ENCODE peak calls at places on chromosomes 12 and 14, in seven cellular contexts. P, R, B, G, D, W and F are unnamed samples. For H3K36me3 and H3K9me3, the result is how much of the 10 kb centered on the place peaks cover.

GRCh38 chr14:61646366-61647101 is 48.8 kb upstream of the HIF1A start:
- DNase-seq in P (no peak), R (no peak), B (no peak), G (no peak), D (no peak), W (no peak), F (no peak)

GRCh38 chr12:49554266-49554665 is 13.7 kb downstream of the MCRS1 start:
- DNase-seq in P (no peak), R (no peak), B (no peak), G (no peak), D (no peak), W (no peak), F (no peak)

GRCh38 chr14:91317381-91318313 is 73.1 kb upstream of the GPR68 start:
- DNase-seq in P (no peak), R (peak), B (no peak), G (peak), D (no peak), W (no peak), F (peak)

GRCh38 chr14:63671987-63672386 is 30.3 kb upstream of the WDR89 start:
- DNase-seq in P (no peak), R (no peak), B (no peak), G (no peak), D (no peak), W (no peak), F (no peak)

GRCh38 chr14:61386173-61386772 is 64.9 kb downstream of the PRKCH start:
- DNase-seq in P (no peak), R (no peak), B (no peak), G (no peak), D (no peak), W (no peak), F (no peak)

GRCh38 chr12:14186193-14186502 is 179.3 kb upstream of the ATF7IP start:
- DNase-seq in P (no peak), R (no peak), B (no peak), G (no peak), D (no peak), W (no peak), F (no peak)

GRCh38 chr14:50044040-50044651 is 72.2 kb downstream of the VCPKMT start:
- DNase-seq in P (no peak), R (peak), B (no peak), G (no peak), D (no peak), W (no peak), F (no peak)

GRCh38 chr14:19878029-19878642 is 3.2 kb downstream of the OR4K2 start:
- DNase-seq in P (no peak), R (no peak), B (no peak), G (no peak), D (peak), W (no peak), F (no peak)

GRCh38 chr14:86462193-86462592 is 932.2 kb downstream of the FLRT2 start:
- DNase-seq in P (no peak), R (no peak), B (no peak), G (peak), D (no peak), W (peak), F (no peak)

GRCh38 chr12:91741932-91742331 is 403.7 kb downstream of the BTG1 start:
- DNase-seq in P (no peak), R (no peak), B (no peak), G (no peak), D (no peak), W (no peak), F (no peak)

GRCh38 chr12:6430124-6430989 is 14.4 kb upstream of the CD27 start:
- DNase-seq in P (peak), R (no peak), B (peak), G (peak), D (peak), W (no peak), F (peak)

GRCh38 chr12:103021538-103022218 is 64.2 kb downstream of the ASCL1 start:
- DNase-seq in P (no peak), R (no peak), B (no peak), G (no peak), D (no peak), W (no peak), F (no peak)

GRCh38 chr14:50659327-50659974 is 8.7 kb downstream of the SAV1 start:
- DNase-seq in P (peak), R (no peak), B (no peak), G (no peak), D (no peak), W (no peak), F (no peak)

GRCh38 chr12:120584343-120585149 is 3.3 kb upstream of the POP5 start:
- DNase-seq in P (peak), R (peak), B (peak), G (peak), D (peak), W (peak), F (peak)

GRCh38 chr14:99125113-99125512 is 146.9 kb downstream of the BCL11B start:
- DNase-seq in P (peak), R (no peak), B (no peak), G (peak), D (no peak), W (no peak), F (no peak)

GRCh38 chr12:42094277-42094676 is 50.4 kb downstream of the GXYLT1 start:
- DNase-seq in P (no peak), R (peak), B (no peak), G (no peak), D (peak), W (no peak), F (no peak)

GRCh38 chr12:52581481-52581880 is 7.8 kb upstream of the KRT74 start:
- DNase-seq in P (no peak), R (no peak), B (no peak), G (no peak), D (no peak), W (no peak), F (no peak)

GRCh38 chr12:80909370-80909769 is 28.4 kb downstream of the LIN7A start:
- DNase-seq in P (no peak), R (no peak), B (no peak), G (no peak), D (no peak), W (no peak), F (no peak)

GRCh38 chr12:104928036-104928770 is 29.9 kb downstream of the SLC41A2 start:
- DNase-seq in P (no peak), R (no peak), B (no peak), G (no peak), D (no peak), W (no peak), F (no peak)

GRCh38 chr14:49640540-49641417 is 5.7 kb upstream of the DNAAF2 start:
- DNase-seq in P (no peak), R (no peak), B (no peak), G (no peak), D (no peak), W (no peak), F (no peak)

GRCh38 chr14:24634158-24634557 is at the start of gene GZMB:
- DNase-seq in P (no peak), R (no peak), B (no peak), G (no peak), D (no peak), W (no peak), F (peak)

GRCh38 chr12:84077692-84078091 is 834.9 kb downstream of the SLC6A15 start:
- DNase-seq in P (no peak), R (no peak), B (no peak), G (no peak), D (no peak), W (no peak), F (no peak)

DNA sequence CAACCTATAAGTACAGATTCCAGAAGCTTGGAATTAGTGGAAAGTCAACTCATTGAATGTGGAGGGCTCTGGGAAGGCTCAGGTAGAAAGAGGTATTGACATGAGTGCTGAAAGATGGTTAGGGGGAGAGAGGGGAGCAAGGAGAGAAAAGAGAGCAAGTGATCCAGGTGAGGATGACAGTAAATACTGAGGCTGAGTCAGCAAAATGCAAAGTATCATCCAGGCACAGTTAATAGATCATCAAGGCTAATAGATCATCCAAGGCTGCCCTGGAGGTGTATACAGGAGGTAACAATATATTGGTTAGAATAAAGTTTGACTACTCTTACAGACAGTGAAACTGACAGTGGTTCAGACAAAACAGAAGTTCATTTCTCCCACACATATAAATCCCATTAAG is 100.5 kb downstream of the TBX5 start:
- DNase-seq in P (no peak), R (no peak), B (no peak), G (no peak), D (no peak), W (no peak), F (no peak)
- H3K4me3 ChIP-seq in P (no peak), R (no peak), B (no peak), G (no peak), D (no peak), W (no peak), F (no peak)

DNA sequence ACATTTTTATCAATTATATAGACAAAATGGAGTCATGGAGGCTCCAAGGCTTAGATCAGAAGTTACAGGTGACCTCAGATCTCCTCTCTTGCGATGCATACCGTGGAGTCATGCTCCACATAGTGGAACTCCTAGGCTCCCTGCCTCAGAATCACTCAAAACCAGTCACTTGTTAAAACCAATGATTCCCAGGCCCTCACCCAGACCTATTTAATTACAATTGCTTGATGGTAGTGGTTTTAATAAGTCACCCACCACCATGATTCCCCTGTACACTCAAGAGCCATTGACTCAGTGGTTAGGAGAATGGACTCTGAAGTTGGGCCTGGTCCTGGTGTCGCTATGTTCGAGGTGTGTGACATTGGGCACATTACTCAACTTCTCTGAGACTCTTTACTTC is 26.9 kb downstream of the IFNG-AS1 start:
- DNase-seq in P (no peak), R (no peak), B (no peak), G (no peak), D (no peak), W (no peak), F (no peak)
- H3K36me3 ChIP-seq in P (under half), R (under half), B (under half), G (under half), D (under half), W (under half), F (under half)

GRCh38 chr12:133156125-133156690 is 25.1 kb upstream of the ZNF268 start:
- DNase-seq in P (no peak), R (no peak), B (no peak), G (no peak), D (no peak), W (no peak), F (no peak)
- H3K9me3 ChIP-seq in P (half or more), R (half or more), B (under half), G (under half), D (under half), W (under half), F (half or more)

GRCh38 chr14:80988192-80988591 is 32.8 kb downstream of the TSHR start:
- DNase-seq in P (no peak), R (no peak), B (no peak), G (no peak), D (no peak), W (no peak), F (no peak)
- H3K4me3 ChIP-seq in P (no peak), R (no peak), B (no peak), G (no peak), D (no peak), W (no peak), F (no peak)

GRCh38 chr12:3282271-3282670 is 205.1 kb downstream of the TSPAN9 start:
- DNase-seq in P (no peak), R (no peak), B (no peak), G (no peak), D (no peak), W (no peak), F (no peak)

GRCh38 chr12:3281588-3282150 is 204.5 kb downstream of the TSPAN9 start:
- DNase-seq in P (no peak), R (no peak), B (no peak), G (no peak), D (no peak), W (peak), F (no peak)

GRCh38 chr12:3284411-3284810 is 206.6 kb upstream of the PRMT8 start:
- DNase-seq in P (no peak), R (no peak), B (no peak), G (no peak), D (no peak), W (no peak), F (no peak)

GRCh38 chr12:3280967-3281366 is 203.8 kb downstream of the TSPAN9 start:
- DNase-seq in P (no peak), R (no peak), B (no peak), G (no peak), D (no peak), W (no peak), F (no peak)

DNA sequence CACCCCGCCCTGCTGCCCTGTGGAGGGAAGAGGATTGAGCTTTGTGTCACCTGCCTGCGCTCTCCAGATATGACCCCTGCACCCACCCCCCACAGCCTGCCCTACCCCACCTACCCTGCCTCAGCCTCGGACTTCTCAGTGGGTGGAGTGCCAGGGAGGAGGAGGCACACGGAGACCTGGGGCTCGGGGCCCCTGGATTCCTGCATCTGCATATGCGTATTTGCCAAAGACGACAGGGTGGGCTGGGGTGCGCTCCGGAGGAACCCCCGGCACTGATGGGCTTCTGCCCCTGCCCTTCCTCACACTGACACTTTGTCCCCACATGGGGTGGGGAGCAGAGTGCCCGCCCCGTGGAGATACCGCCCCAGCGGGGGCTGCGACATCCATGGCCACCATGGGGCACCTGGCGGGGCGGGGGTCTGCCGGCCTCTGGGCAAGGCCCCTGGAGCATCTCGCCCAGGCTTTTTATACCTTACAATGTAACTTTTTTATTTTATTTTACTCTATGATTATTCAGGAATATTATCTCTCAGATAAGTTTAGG is 206.0 kb downstream of the TSPAN9 start:
- DNase-seq in P (no peak), R (no peak), B (no peak), G (no peak), D (no peak), W (no peak), F (no peak)
- H3K36me3 ChIP-seq in P (under half), R (under half), B (half or more), G (under half), D (under half), W (under half), F (under half)